ENCODE peak calls at places on chromosomes 5 and 9, in five cellular contexts. Z is A549, A is HepG2, M is K562, W is GM12878. K is an unnamed sample.

GRCh38 chr5:57010786-57011185 is 58.9 kb upstream of the MIER3 start:
- DNase-seq in Z (no peak), A (no peak), M (no peak), W (no peak), K (no peak)

GRCh38 chr5:58921106-58921505 is 338.2 kb downstream of the RAB3C start:
- DNase-seq in Z (no peak), A (no peak), M (no peak), W (no peak), K (no peak)

GRCh38 chr9:72913382-72914009 is 39.4 kb downstream of the ALDH1A1 start:
- DNase-seq in Z (no peak), A (no peak), M (no peak), W (no peak), K (no peak)

GRCh38 chr9:126088336-126088735 is 238.3 kb upstream of the MVB12B start:
- DNase-seq in Z (no peak), A (no peak), M (no peak), W (no peak), K (no peak)

GRCh38 chr5:140301136-140301535 is 1.8 kb downstream of the PFDN1 start:
- DNase-seq in Z (no peak), A (no peak), M (no peak), W (no peak), K (no peak)

GRCh38 chr5:131867524-131867923 is 70.7 kb upstream of the FNIP1 start:
- DNase-seq in Z (no peak), A (no peak), M (no peak), W (no peak), K (no peak)

GRCh38 chr9:12884736-12885395 is 110.0 kb downstream of the LURAP1L start:
- DNase-seq in Z (peak), A (peak), M (no peak), W (no peak), K (no peak)

GRCh38 chr9:87606921-87607521 is 109.4 kb downstream of the DAPK1 start:
- DNase-seq in Z (peak), A (no peak), M (no peak), W (no peak), K (no peak)

GRCh38 chr9:98541684-98542230 is 167.0 kb downstream of the GABBR2 start:
- DNase-seq in Z (no peak), A (no peak), M (no peak), W (no peak), K (no peak)

DNA sequence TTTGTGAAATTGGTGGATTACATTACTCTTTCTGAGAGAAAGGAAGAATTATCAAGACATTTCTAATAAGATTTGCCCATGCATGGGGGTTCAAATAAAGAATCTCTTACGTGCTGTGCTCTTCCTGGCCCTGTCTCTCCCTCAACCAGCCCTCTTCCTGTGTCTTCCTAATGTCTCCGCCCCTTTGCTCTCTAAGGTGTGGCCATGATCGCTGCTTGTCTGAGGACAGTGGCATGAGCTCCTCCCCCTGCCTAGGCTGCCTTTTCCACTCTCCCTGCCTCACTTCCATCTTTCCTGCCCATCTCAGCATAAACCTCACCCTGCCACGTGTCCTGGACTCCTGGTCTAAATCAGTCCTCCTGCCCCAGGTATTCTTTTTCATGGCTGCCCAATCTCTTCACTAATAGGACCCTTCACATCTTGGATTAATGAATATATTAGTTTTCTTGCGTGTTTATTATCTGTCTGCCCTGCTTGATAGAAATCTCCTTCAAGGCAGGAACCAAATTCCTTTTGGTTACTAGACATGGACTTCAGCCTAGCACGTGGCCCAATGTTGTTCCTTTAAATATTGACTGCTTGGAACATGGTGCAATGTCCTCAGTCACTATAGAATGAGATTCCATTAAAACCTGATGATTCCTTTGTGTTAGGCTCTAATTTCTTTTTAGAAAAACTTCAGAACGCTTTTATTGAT is 122.3 kb downstream of the MTRR start:
- DNase-seq in Z (peak), A (no peak), M (peak), W (no peak), K (peak)
- TF ChIP-seq ESRRA in Z (no peak), A (no peak), M (no peak), W (no peak), K (no peak)

DNA sequence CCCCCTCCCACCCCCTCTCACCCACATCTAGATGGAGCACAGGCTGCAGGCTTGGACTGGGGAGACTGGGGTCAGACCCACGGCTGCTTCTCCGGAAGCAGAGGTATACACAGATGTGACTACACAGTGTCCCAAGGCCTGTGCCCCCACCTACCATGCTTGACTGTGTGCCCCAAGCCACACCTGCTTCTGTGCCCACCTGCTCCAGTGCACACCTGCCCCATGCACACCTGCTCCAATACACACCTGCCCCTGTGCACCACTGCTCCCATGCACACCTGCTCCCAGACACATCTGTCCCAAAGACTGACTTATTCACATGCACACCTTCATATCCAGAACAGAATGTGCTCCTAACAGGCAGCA is 5.5 kb upstream of the COL5A1 start:
- DNase-seq in Z (no peak), A (no peak), M (no peak), W (no peak), K (no peak)
- TF ChIP-seq ESRRA in Z (no peak), A (no peak), M (no peak), W (no peak), K (no peak)

DNA sequence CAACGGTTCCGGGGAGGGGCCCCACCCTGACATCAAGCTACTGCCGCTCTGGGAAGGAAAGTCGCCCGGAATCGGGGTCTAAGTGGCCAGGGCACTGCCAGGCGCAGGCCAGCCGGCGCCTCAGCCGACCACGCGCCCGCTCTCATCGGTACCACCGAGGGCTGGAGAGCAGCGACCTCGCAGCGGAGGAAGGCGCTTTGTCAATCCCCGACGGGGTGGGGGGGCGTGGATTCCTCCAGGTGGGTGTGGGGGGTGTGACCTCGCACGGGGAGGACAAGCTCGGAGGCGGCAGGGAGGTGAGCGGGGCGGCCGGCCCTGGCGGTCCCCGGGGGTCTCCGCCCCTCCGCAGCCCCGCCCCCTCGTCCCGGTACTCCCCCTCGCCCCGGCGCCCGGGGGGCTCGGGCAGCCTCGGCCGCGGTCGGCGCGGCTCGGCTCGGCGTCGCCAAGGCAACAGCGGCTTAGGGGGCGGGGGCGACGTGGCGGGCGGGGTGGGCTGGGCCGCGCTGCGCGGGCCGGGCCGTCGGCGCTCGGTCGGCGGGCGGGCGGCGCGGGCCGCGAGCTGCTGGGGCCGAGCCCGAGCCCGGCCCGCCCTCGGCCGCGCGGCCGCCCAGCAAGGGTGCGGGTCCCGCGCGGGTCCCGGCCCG is 47.3 kb downstream of the DAB2IP start:
- DNase-seq in Z (no peak), A (no peak), M (peak), W (no peak), K (peak)
- TF ChIP-seq ESRRA in Z (no peak), A (no peak), M (no peak), W (no peak), K (no peak)

GRCh38 chr9:134684375-134684723 is 42.7 kb downstream of the COL5A1 start:
- DNase-seq in Z (no peak), A (no peak), M (no peak), W (no peak), K (no peak)

GRCh38 chr9:134682026-134682425 is 40.4 kb downstream of the COL5A1 start:
- DNase-seq in Z (no peak), A (no peak), M (no peak), W (no peak), K (no peak)

GRCh38 chr9:134682651-134683364 is 41.2 kb downstream of the COL5A1 start:
- DNase-seq in Z (no peak), A (no peak), M (no peak), W (no peak), K (no peak)

GRCh38 chr9:134685784-134686183 is 44.2 kb downstream of the COL5A1 start:
- DNase-seq in Z (no peak), A (no peak), M (no peak), W (no peak), K (no peak)

GRCh38 chr9:134683714-134684374 is 42.2 kb downstream of the COL5A1 start:
- DNase-seq in Z (no peak), A (no peak), M (no peak), W (no peak), K (no peak)
- TF ChIP-seq ESRRA in Z (no peak), A (no peak), M (no peak), W (no peak), K (no peak)